ENCODE peak calls at places on chromosomes 3 and 15, in nine cellular contexts. One of them, this sample, is unnamed.

GRCh38 chr3:156216852-156217251 is 96.5 kb downstream of the KCNAB1 start:
- DNase-seq in adrenal gland: no peak
- DNase-seq in WTC11: no peak
- DNase-seq in GM13976: no peak
- DNase-seq in heart right ventricle: no peak
- DNase-seq in mucosa of descending colon: no peak
- DNase-seq in keratinocyte: no peak
- DNase-seq in prostate gland: no peak
- DNase-seq in cardiac muscle cell: no peak
- DNase-seq in this sample: no peak

GRCh38 chr15:71600237-71600636 is 210.1 kb upstream of the NR2E3 start:
- DNase-seq in adrenal gland: no peak
- DNase-seq in WTC11: no peak
- DNase-seq in GM13976: no peak
- DNase-seq in heart right ventricle: no peak
- DNase-seq in mucosa of descending colon: no peak
- DNase-seq in keratinocyte: no peak
- DNase-seq in prostate gland: no peak
- DNase-seq in cardiac muscle cell: no peak
- DNase-seq in this sample: no peak

GRCh38 chr3:182983811-182984210 is 3.5 kb upstream of the DCUN1D1 start:
- DNase-seq in adrenal gland: no peak
- DNase-seq in WTC11: no peak
- DNase-seq in GM13976: no peak
- DNase-seq in heart right ventricle: no peak
- DNase-seq in mucosa of descending colon: no peak
- DNase-seq in keratinocyte: no peak
- DNase-seq in prostate gland: no peak
- DNase-seq in cardiac muscle cell: peak; percentile 61
- DNase-seq in this sample: no peak

GRCh38 chr3:194272861-194273266 is 78.3 kb downstream of the CPN2 start:
- DNase-seq in adrenal gland: peak; percentile 22
- DNase-seq in WTC11: peak; percentile 1
- DNase-seq in GM13976: no peak
- DNase-seq in heart right ventricle: no peak
- DNase-seq in mucosa of descending colon: no peak
- DNase-seq in keratinocyte: no peak
- DNase-seq in prostate gland: no peak
- DNase-seq in cardiac muscle cell: no peak
- DNase-seq in this sample: no peak

GRCh38 chr3:142534543-142534942 is 44.0 kb downstream of the ATR start:
- DNase-seq in adrenal gland: no peak
- DNase-seq in WTC11: no peak
- DNase-seq in GM13976: no peak
- DNase-seq in heart right ventricle: no peak
- DNase-seq in mucosa of descending colon: no peak
- DNase-seq in keratinocyte: no peak
- DNase-seq in prostate gland: no peak
- DNase-seq in cardiac muscle cell: no peak
- DNase-seq in this sample: no peak

GRCh38 chr3:62873672-62874397 is 1.4 kb downstream of the CADPS start:
- DNase-seq in adrenal gland: peak; percentile 16
- DNase-seq in WTC11: peak; percentile 89
- DNase-seq in GM13976: peak; percentile 16
- DNase-seq in heart right ventricle: peak; percentile 70
- DNase-seq in mucosa of descending colon: peak; percentile 76
- DNase-seq in keratinocyte: no peak
- DNase-seq in prostate gland: peak; percentile 24
- DNase-seq in cardiac muscle cell: no peak
- DNase-seq in this sample: peak; percentile 47

GRCh38 chr3:12370758-12371157 is 81.9 kb downstream of the PPARG start:
- DNase-seq in adrenal gland: no peak
- DNase-seq in WTC11: no peak
- DNase-seq in GM13976: no peak
- DNase-seq in heart right ventricle: no peak
- DNase-seq in mucosa of descending colon: no peak
- DNase-seq in keratinocyte: no peak
- DNase-seq in prostate gland: no peak
- DNase-seq in cardiac muscle cell: peak; percentile 54
- DNase-seq in this sample: no peak

GRCh38 chr3:118714800-118715199 is 319.8 kb downstream of the IGSF11 start:
- DNase-seq in adrenal gland: no peak
- DNase-seq in WTC11: no peak
- DNase-seq in GM13976: no peak
- DNase-seq in heart right ventricle: no peak
- DNase-seq in mucosa of descending colon: no peak
- DNase-seq in keratinocyte: no peak
- DNase-seq in prostate gland: no peak
- DNase-seq in cardiac muscle cell: no peak
- DNase-seq in this sample: no peak

GRCh38 chr3:110881069-110881468 is 190.5 kb upstream of the NECTIN3 start:
- DNase-seq in adrenal gland: peak; percentile 74
- DNase-seq in WTC11: peak; percentile 39
- DNase-seq in GM13976: no peak
- DNase-seq in heart right ventricle: peak; percentile 33
- DNase-seq in mucosa of descending colon: peak; percentile 55
- DNase-seq in keratinocyte: no peak
- DNase-seq in prostate gland: peak; percentile 95
- DNase-seq in cardiac muscle cell: peak; percentile 55
- DNase-seq in this sample: no peak

GRCh38 chr3:186487819-186488218 is 56.4 kb downstream of the CRYGS start:
- DNase-seq in adrenal gland: no peak
- DNase-seq in WTC11: no peak
- DNase-seq in GM13976: no peak
- DNase-seq in heart right ventricle: no peak
- DNase-seq in mucosa of descending colon: no peak
- DNase-seq in keratinocyte: no peak
- DNase-seq in prostate gland: no peak
- DNase-seq in cardiac muscle cell: no peak
- DNase-seq in this sample: no peak

GRCh38 chr15:94692697-94693096 is 461.3 kb downstream of the MCTP2 start:
- DNase-seq in adrenal gland: no peak
- DNase-seq in WTC11: no peak
- DNase-seq in GM13976: no peak
- DNase-seq in heart right ventricle: no peak
- DNase-seq in mucosa of descending colon: no peak
- DNase-seq in keratinocyte: peak; percentile 50
- DNase-seq in prostate gland: no peak
- DNase-seq in cardiac muscle cell: no peak
- DNase-seq in this sample: no peak

GRCh38 chr3:188270423-188270972 is 116.5 kb downstream of the LPP start:
- DNase-seq in adrenal gland: no peak
- DNase-seq in WTC11: no peak
- DNase-seq in GM13976: no peak
- DNase-seq in heart right ventricle: no peak
- DNase-seq in mucosa of descending colon: no peak
- DNase-seq in keratinocyte: no peak
- DNase-seq in prostate gland: no peak
- DNase-seq in cardiac muscle cell: peak; percentile 97
- DNase-seq in this sample: no peak

GRCh38 chr15:28918141-28918983 is 32.6 kb downstream of the APBA2 start:
- DNase-seq in adrenal gland: no peak
- DNase-seq in WTC11: peak; percentile 91
- DNase-seq in GM13976: no peak
- DNase-seq in heart right ventricle: no peak
- DNase-seq in mucosa of descending colon: no peak
- DNase-seq in keratinocyte: no peak
- DNase-seq in prostate gland: no peak
- DNase-seq in cardiac muscle cell: peak; percentile 38
- DNase-seq in this sample: peak; percentile 43
- TF ChIP-seq CTCF in adrenal gland: no peak
- TF ChIP-seq CTCF in WTC11: no peak
- TF ChIP-seq CTCF in GM13976: no peak
- TF ChIP-seq CTCF in heart right ventricle: peak; percentile 4
- TF ChIP-seq CTCF in mucosa of descending colon: no peak
- TF ChIP-seq CTCF in keratinocyte: no peak
- TF ChIP-seq CTCF in prostate gland: no peak
- TF ChIP-seq CTCF in cardiac muscle cell: peak; percentile 38
- TF ChIP-seq CTCF in this sample: peak; percentile 53

DNA sequence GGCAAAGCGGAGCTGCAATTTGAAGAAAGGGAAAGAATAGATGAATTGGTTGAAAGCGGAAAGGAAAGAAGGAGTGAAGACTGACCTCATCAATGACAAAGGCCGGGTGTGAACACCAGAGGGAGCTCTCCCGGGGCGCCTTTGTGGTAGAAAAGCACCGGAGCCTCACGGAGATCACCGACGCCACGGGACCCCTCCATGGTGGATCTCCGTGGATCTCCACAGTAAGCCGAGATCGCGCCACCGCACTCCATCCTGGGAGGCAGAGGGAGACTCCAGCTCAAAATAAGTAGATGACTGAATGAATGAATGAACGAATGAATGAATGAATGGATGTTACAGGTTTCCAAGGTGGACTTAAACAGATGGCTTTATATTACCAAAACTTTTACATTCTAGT is 25.0 kb downstream of the GPR160 start:
- DNase-seq in adrenal gland: no peak
- DNase-seq in WTC11: peak; percentile 68
- DNase-seq in GM13976: no peak
- DNase-seq in heart right ventricle: no peak
- DNase-seq in mucosa of descending colon: no peak
- DNase-seq in keratinocyte: no peak
- DNase-seq in prostate gland: no peak
- DNase-seq in cardiac muscle cell: no peak
- DNase-seq in this sample: no peak
- TF ChIP-seq CTCF in adrenal gland: no peak
- TF ChIP-seq CTCF in WTC11: no peak
- TF ChIP-seq CTCF in GM13976: no peak
- TF ChIP-seq CTCF in heart right ventricle: no peak
- TF ChIP-seq CTCF in mucosa of descending colon: no peak
- TF ChIP-seq CTCF in keratinocyte: no peak
- TF ChIP-seq CTCF in prostate gland: no peak
- TF ChIP-seq CTCF in cardiac muscle cell: no peak
- TF ChIP-seq CTCF in this sample: no peak

GRCh38 chr15:80323285-80323684 is 71.3 kb upstream of the CTXND1 start:
- DNase-seq in adrenal gland: no peak
- DNase-seq in WTC11: no peak
- DNase-seq in GM13976: no peak
- DNase-seq in heart right ventricle: no peak
- DNase-seq in mucosa of descending colon: no peak
- DNase-seq in keratinocyte: no peak
- DNase-seq in prostate gland: no peak
- DNase-seq in cardiac muscle cell: no peak
- DNase-seq in this sample: no peak
- TF ChIP-seq CTCF in adrenal gland: no peak
- TF ChIP-seq CTCF in WTC11: no peak
- TF ChIP-seq CTCF in GM13976: no peak
- TF ChIP-seq CTCF in heart right ventricle: no peak
- TF ChIP-seq CTCF in mucosa of descending colon: no peak
- TF ChIP-seq CTCF in keratinocyte: peak; percentile 8
- TF ChIP-seq CTCF in prostate gland: no peak
- TF ChIP-seq CTCF in cardiac muscle cell: peak; percentile 33
- TF ChIP-seq CTCF in this sample: peak; percentile 56

GRCh38 chr15:52180196-52180835 is 10.9 kb downstream of the GNB5 start:
- DNase-seq in adrenal gland: no peak
- DNase-seq in WTC11: no peak
- DNase-seq in GM13976: peak; percentile 72
- DNase-seq in heart right ventricle: no peak
- DNase-seq in mucosa of descending colon: peak; percentile 30
- DNase-seq in keratinocyte: no peak
- DNase-seq in prostate gland: peak; percentile 13
- DNase-seq in cardiac muscle cell: no peak
- DNase-seq in this sample: no peak

GRCh38 chr15:52181938-52182780 is 9.0 kb downstream of the GNB5 start:
- DNase-seq in adrenal gland: no peak
- DNase-seq in WTC11: no peak
- DNase-seq in GM13976: no peak
- DNase-seq in heart right ventricle: no peak
- DNase-seq in mucosa of descending colon: no peak
- DNase-seq in keratinocyte: no peak
- DNase-seq in prostate gland: no peak
- DNase-seq in cardiac muscle cell: peak; percentile 25
- DNase-seq in this sample: no peak

GRCh38 chr15:52178765-52179164 is 12.4 kb downstream of the GNB5 start:
- DNase-seq in adrenal gland: no peak
- DNase-seq in WTC11: no peak
- DNase-seq in GM13976: no peak
- DNase-seq in heart right ventricle: no peak
- DNase-seq in mucosa of descending colon: no peak
- DNase-seq in keratinocyte: no peak
- DNase-seq in prostate gland: peak; percentile 29
- DNase-seq in cardiac muscle cell: peak; percentile 8
- DNase-seq in this sample: no peak

GRCh38 chr15:52180851-52181450 is 10.2 kb downstream of the GNB5 start:
- DNase-seq in adrenal gland: no peak
- DNase-seq in WTC11: no peak
- DNase-seq in GM13976: no peak
- DNase-seq in heart right ventricle: no peak
- DNase-seq in mucosa of descending colon: no peak
- DNase-seq in keratinocyte: no peak
- DNase-seq in prostate gland: no peak
- DNase-seq in cardiac muscle cell: no peak
- DNase-seq in this sample: no peak

GRCh38 chr15:52179278-52180195 is 11.7 kb downstream of the GNB5 start:
- DNase-seq in adrenal gland: peak; percentile 76
- DNase-seq in WTC11: peak; percentile 89
- DNase-seq in GM13976: peak; percentile 93
- DNase-seq in heart right ventricle: peak; percentile 82
- DNase-seq in mucosa of descending colon: peak; percentile 89
- DNase-seq in keratinocyte: no peak
- DNase-seq in prostate gland: peak; percentile 83
- DNase-seq in cardiac muscle cell: peak; percentile 82
- DNase-seq in this sample: peak; percentile 63
- TF ChIP-seq CTCF in adrenal gland: no peak
- TF ChIP-seq CTCF in WTC11: no peak
- TF ChIP-seq CTCF in GM13976: no peak
- TF ChIP-seq CTCF in heart right ventricle: no peak
- TF ChIP-seq CTCF in mucosa of descending colon: no peak
- TF ChIP-seq CTCF in keratinocyte: no peak
- TF ChIP-seq CTCF in prostate gland: peak; percentile 24
- TF ChIP-seq CTCF in cardiac muscle cell: no peak
- TF ChIP-seq CTCF in this sample: peak; percentile 23

GRCh38 chr3:31137718-31138465 is 243.4 kb upstream of the GADL1 start:
- DNase-seq in adrenal gland: no peak
- DNase-seq in WTC11: no peak
- DNase-seq in GM13976: no peak
- DNase-seq in heart right ventricle: no peak
- DNase-seq in mucosa of descending colon: no peak
- DNase-seq in keratinocyte: no peak
- DNase-seq in prostate gland: no peak
- DNase-seq in cardiac muscle cell: no peak
- DNase-seq in this sample: no peak
- TF ChIP-seq CTCF in adrenal gland: no peak
- TF ChIP-seq CTCF in WTC11: no peak
- TF ChIP-seq CTCF in GM13976: no peak
- TF ChIP-seq CTCF in heart right ventricle: no peak
- TF ChIP-seq CTCF in mucosa of descending colon: no peak
- TF ChIP-seq CTCF in keratinocyte: no peak
- TF ChIP-seq CTCF in prostate gland: no peak
- TF ChIP-seq CTCF in cardiac muscle cell: no peak
- TF ChIP-seq CTCF in this sample: no peak

GRCh38 chr3:158731938-158732855 is at the start of gene RARRES1:
- DNase-seq in adrenal gland: peak; percentile 72
- DNase-seq in WTC11: peak; percentile 64
- DNase-seq in GM13976: peak; percentile 84
- DNase-seq in heart right ventricle: peak; percentile 72
- DNase-seq in mucosa of descending colon: peak; percentile 83
- DNase-seq in keratinocyte: no peak
- DNase-seq in prostate gland: peak; percentile 61
- DNase-seq in cardiac muscle cell: peak; percentile 79
- DNase-seq in this sample: peak; percentile 55
- TF ChIP-seq CTCF in adrenal gland: no peak
- TF ChIP-seq CTCF in WTC11: no peak
- TF ChIP-seq CTCF in GM13976: peak; percentile 18
- TF ChIP-seq CTCF in heart right ventricle: peak; percentile 18
- TF ChIP-seq CTCF in mucosa of descending colon: no peak
- TF ChIP-seq CTCF in keratinocyte: no peak
- TF ChIP-seq CTCF in prostate gland: peak; percentile 10
- TF ChIP-seq CTCF in cardiac muscle cell: no peak
- TF ChIP-seq CTCF in this sample: no peak

GRCh38 chr3:99808163-99808794 is 9.4 kb upstream of the CMSS1 start:
- DNase-seq in adrenal gland: peak; percentile 62
- DNase-seq in WTC11: peak; percentile 59
- DNase-seq in GM13976: no peak
- DNase-seq in heart right ventricle: no peak
- DNase-seq in mucosa of descending colon: no peak
- DNase-seq in keratinocyte: peak; percentile 55
- DNase-seq in prostate gland: peak; percentile 9
- DNase-seq in cardiac muscle cell: peak; percentile 88
- DNase-seq in this sample: peak; percentile 63
- TF ChIP-seq CTCF in adrenal gland: peak; percentile 76
- TF ChIP-seq CTCF in WTC11: peak; percentile 64
- TF ChIP-seq CTCF in GM13976: peak; percentile 75
- TF ChIP-seq CTCF in heart right ventricle: peak; percentile 82
- TF ChIP-seq CTCF in mucosa of descending colon: peak; percentile 66
- TF ChIP-seq CTCF in keratinocyte: peak; percentile 90
- TF ChIP-seq CTCF in prostate gland: peak; percentile 45
- TF ChIP-seq CTCF in cardiac muscle cell: peak; percentile 95
- TF ChIP-seq CTCF in this sample: peak; percentile 78